ENCODE peak calls at places on chromosomes 11 and 22, in four cellular contexts. C is heart right ventricle, H is GM12878, B is GM20000. V is an unnamed sample.

GRCh38 chr11:11265994-11266606 is 87.0 kb downstream of the CSNK2A3 start:
- DNase-seq in C (peak), H (no peak), B (peak), V (no peak)

GRCh38 chr22:43992331-43992821 is 31.7 kb upstream of the PARVB start:
- DNase-seq in C (no peak), H (no peak), B (no peak), V (no peak)

GRCh38 chr11:130448416-130449068 is at the start of gene ADAMTS15:
- DNase-seq in C (peak), H (no peak), B (peak), V (no peak)

GRCh38 chr22:27086728-27087450 is 429.5 kb downstream of the MIAT start:
- DNase-seq in C (no peak), H (no peak), B (no peak), V (no peak)

GRCh38 chr11:36196476-36197099 is 92.6 kb downstream of the COMMD9 start:
- DNase-seq in C (peak), H (no peak), B (no peak), V (no peak)

GRCh38 chr22:46366801-46367706 is 31.5 kb downstream of the TRMU start:
- DNase-seq in C (no peak), H (no peak), B (no peak), V (no peak)

GRCh38 chr11:25981998-25982397 is 349.9 kb upstream of the ANO3 start:
- DNase-seq in C (peak), H (peak), B (peak), V (no peak)

GRCh38 chr11:47132490-47132889 is 44.2 kb downstream of the ARFGAP2 start:
- DNase-seq in C (no peak), H (no peak), B (no peak), V (no peak)

GRCh38 chr11:36073411-36074203 is 129.7 kb downstream of the LDLRAD3 start:
- DNase-seq in C (peak), H (no peak), B (no peak), V (no peak)

GRCh38 chr11:70914496-70914895 is 337.9 kb downstream of the SHANK2 start:
- DNase-seq in C (no peak), H (no peak), B (no peak), V (no peak)

GRCh38 chr22:21937041-21937820 is 15.4 kb downstream of the PPM1F start:
- DNase-seq in C (no peak), H (no peak), B (no peak), V (no peak)

GRCh38 chr11:120173771-120174170 is 35.9 kb upstream of the TRIM29 start:
- DNase-seq in C (no peak), H (no peak), B (no peak), V (no peak)

GRCh38 chr22:46068908-46069481 is 81.3 kb upstream of the PPARA start:
- DNase-seq in C (no peak), H (no peak), B (no peak), V (no peak)

GRCh38 chr11:1295086-1295485 is 14.3 kb downstream of the TOLLIP start:
- DNase-seq in C (no peak), H (no peak), B (no peak), V (no peak)

GRCh38 chr11:131504199-131504949 is 134.0 kb downstream of the NTM start:
- DNase-seq in C (no peak), H (no peak), B (no peak), V (no peak)

GRCh38 chr11:96063053-96063452 is 139.1 kb upstream of the MTMR2 start:
- DNase-seq in C (no peak), H (no peak), B (no peak), V (no peak)

GRCh38 chr11:125950696-125951645 is 5.1 kb downstream of the VSIG10L2 start:
- DNase-seq in C (peak), H (no peak), B (no peak), V (no peak)

GRCh38 chr11:88475991-88476418 is 138.5 kb upstream of the CTSC start:
- DNase-seq in C (no peak), H (no peak), B (no peak), V (no peak)

GRCh38 chr11:7665473-7666291 is 7.6 kb downstream of the CYB5R2 start:
- DNase-seq in C (peak), H (peak), B (peak), V (peak)

GRCh38 chr11:93537022-93537421 is 6.2 kb downstream of the SMCO4 start:
- DNase-seq in C (peak), H (no peak), B (no peak), V (no peak)

GRCh38 chr11:68411501-68411991 is 49.0 kb upstream of the PPP6R3 start:
- DNase-seq in C (no peak), H (no peak), B (no peak), V (no peak)

GRCh38 chr11:64207247-64208085 is 945 bp downstream of the FERMT3 start:
- DNase-seq in C (peak), H (peak), B (peak), V (no peak)

GRCh38 chr11:95149659-95150294 is 60.1 kb downstream of the ENDOD1 start:
- DNase-seq in C (peak), H (no peak), B (no peak), V (no peak)

GRCh38 chr11:96317985-96318384 is 25.0 kb downstream of the MAML2 start:
- DNase-seq in C (no peak), H (no peak), B (no peak), V (no peak)

GRCh38 chr11:724063-724732 is 18.2 kb downstream of the EPS8L2 start:
- DNase-seq in C (no peak), H (no peak), B (peak), V (no peak)

GRCh38 chr11:104028476-104028875 is 8.0 kb upstream of the DDI1 start:
- DNase-seq in C (no peak), H (no peak), B (no peak), V (no peak)

DNA sequence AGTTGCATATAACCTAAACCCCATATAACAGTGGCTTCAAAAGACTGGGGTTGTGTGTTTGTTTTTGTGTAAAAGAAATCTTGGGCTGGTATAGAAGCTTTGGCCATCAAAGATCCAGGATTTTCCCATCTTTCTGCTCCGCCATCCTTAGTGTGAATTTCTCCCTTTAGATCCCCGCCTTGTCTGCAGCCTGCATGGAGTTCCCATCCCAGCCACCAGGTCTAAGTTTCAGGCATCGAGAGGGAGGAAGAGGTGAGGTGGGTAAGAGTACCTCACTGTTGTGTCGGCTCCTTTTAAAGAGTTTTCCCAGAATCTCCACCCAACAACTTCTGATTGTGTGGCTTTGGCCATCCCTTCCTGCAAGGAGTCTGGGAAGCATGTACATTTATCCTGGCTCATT is 195.5 kb upstream of the SORL1-AS1 start:
- DNase-seq in C (no peak), H (no peak), B (no peak), V (no peak)
- TF ChIP-seq CTCF in C (no peak), H (no peak), B (no peak), V (no peak)

GRCh38 chr11:126981635-126982034 is 18.9 kb downstream of the KIRREL3 start:
- DNase-seq in C (no peak), H (no peak), B (no peak), V (no peak)
- TF ChIP-seq CTCF in C (no peak), H (no peak), B (no peak), V (no peak)

GRCh38 chr22:37260396-37260795 is 16.3 kb upstream of the RAC2 start:
- DNase-seq in C (no peak), H (no peak), B (no peak), V (no peak)

GRCh38 chr22:37258005-37258790 is 14.1 kb upstream of the RAC2 start:
- DNase-seq in C (no peak), H (no peak), B (no peak), V (no peak)

GRCh38 chr22:37258810-37259472 is 14.9 kb upstream of the RAC2 start:
- DNase-seq in C (no peak), H (no peak), B (no peak), V (no peak)

GRCh38 chr22:37260939-37261338 is 16.9 kb upstream of the RAC2 start:
- DNase-seq in C (peak), H (no peak), B (peak), V (no peak)

GRCh38 chr22:37259540-37260029 is 15.5 kb upstream of the RAC2 start:
- DNase-seq in C (no peak), H (no peak), B (no peak), V (no peak)
- TF ChIP-seq CTCF in C (no peak), H (peak), B (peak), V (no peak)

DNA sequence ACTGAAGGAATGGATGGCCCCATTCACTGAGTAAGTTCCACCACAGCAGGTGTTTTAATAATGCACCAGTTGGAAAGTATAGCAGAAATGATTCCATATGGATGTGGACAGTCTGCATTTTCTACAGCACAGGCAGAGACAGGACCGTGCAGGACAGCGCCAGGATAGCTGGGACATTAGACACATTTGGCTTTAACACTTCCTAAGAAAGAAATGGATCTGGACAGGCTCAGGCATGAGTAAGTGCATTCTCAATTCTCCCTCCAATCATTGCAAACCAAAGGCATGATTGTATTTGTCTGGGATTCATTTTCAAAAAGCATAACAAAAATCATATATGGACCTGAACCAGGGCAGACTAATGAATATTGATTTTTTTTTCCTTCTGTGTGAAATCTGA is 233.0 kb upstream of the POU2AF2 start:
- DNase-seq in C (no peak), H (no peak), B (no peak), V (no peak)
- TF ChIP-seq CTCF in C (no peak), H (no peak), B (no peak), V (no peak)

GRCh38 chr11:113715273-113715672 is 9.2 kb upstream of the TMPRSS5 start:
- DNase-seq in C (no peak), H (no peak), B (no peak), V (no peak)
- TF ChIP-seq CTCF in C (no peak), H (no peak), B (no peak), V (no peak)

GRCh38 chr11:118434553-118435232 is 1.6 kb upstream of the KMT2A start:
- DNase-seq in C (peak), H (no peak), B (peak), V (no peak)
- TF ChIP-seq CTCF in C (no peak), H (peak), B (no peak), V (no peak)

DNA sequence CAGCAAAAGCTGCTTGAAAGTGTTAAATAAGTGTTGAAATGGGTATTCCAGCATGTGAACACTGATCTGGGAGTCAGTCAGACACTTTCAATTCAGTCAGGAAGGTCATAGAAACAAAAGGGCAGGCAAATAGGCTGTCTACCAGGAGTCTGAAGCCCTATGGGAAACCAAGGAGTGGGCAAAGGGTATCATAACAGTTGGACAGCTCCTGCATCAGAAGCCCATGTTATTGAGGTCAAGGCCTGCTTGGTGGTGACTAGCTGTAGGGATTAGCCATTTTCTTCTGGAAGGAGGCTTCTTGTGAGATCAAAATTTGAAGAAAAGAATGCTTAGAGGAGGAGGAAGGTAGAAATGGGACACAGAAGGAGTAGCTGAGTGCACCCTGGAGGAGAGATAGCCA is 97.3 kb downstream of the STIM1 start:
- DNase-seq in C (no peak), H (no peak), B (no peak), V (no peak)
- TF ChIP-seq CTCF in C (no peak), H (no peak), B (no peak), V (no peak)

DNA sequence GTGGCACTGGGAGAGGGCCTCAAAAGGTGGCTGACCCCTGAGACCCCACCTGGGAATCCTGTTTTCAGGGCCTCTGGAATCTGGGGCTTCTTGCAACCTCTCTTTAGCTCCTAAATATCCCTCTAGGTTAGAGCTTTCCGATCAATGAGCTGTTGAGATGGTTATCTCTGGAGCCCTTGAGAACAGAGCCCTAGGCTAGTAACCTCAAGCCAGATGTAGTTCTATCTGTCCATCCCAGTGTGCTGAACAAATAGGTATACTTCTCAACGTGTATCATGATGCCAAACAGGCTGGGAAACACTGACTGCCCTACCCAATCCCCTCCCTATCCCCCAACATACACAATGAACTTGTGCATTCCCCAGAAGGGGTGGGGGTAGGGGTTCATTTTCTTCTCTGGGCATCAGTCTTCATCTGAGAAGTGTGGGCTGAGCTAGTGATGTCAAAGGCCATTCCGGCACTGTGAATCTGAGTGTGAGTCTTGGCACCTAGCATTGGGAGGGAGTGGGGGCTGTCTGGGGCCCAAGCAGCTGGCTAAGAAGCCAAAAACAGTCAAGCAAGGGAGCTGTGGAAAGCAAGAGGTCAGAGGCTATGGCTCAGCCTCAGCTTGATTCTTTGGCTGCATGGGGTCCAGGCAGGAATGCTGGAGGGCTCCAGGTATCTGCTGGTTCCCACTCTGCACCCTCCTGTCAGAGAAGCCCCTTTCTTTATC is 17.3 kb downstream of the CD82 start:
- DNase-seq in C (no peak), H (no peak), B (no peak), V (no peak)
- TF ChIP-seq CTCF in C (no peak), H (no peak), B (no peak), V (no peak)